ENCODE peak calls at places on chromosome 15, in nine cellular contexts. C is A549; A is esophagus squamous epithelium; X is cardiac muscle cell; F is mucosa of descending colon; U is body of pancreas; Y is skeletal muscle cell; R is effector memory CD4-positive, alpha-beta T cell; M is IMR-90. K is an unnamed sample.

GRCh38 chr15:31352911-31353811 is 26.5 kb downstream of the KLF13 start:
- DNase-seq in U (peak), C (no peak), R (no peak), A (no peak), F (peak), M (peak), Y (peak), X (peak), K (no peak)

GRCh38 chr15:55289011-55289572 is 521 bp downstream of the RAB27A start:
- DNase-seq in U (peak), A (no peak), X (peak), Y (no peak), F (peak), C (peak), R (peak), M (peak), K (peak)

GRCh38 chr15:86743283-86743903 is 663.7 kb downstream of the AGBL1 start:
- DNase-seq in X (peak), Y (no peak), F (peak), C (peak), A (no peak), M (no peak), U (peak), R (peak), K (no peak)

GRCh38 chr15:46344115-46344749 is 709.4 kb downstream of the SQOR start:
- DNase-seq in R (no peak), U (peak), Y (no peak), X (no peak), M (no peak), F (no peak), A (no peak), C (no peak), K (no peak)

GRCh38 chr15:47513496-47513895 is 203.8 kb upstream of the SEMA6D start:
- DNase-seq in Y (peak), X (no peak), A (no peak), M (no peak), F (no peak), C (no peak), R (no peak), U (no peak), K (no peak)

GRCh38 chr15:80970018-80970657 is 19.5 kb downstream of the MESD start:
- DNase-seq in Y (no peak), F (peak), U (peak), M (peak), C (peak), X (peak), R (peak), A (no peak), K (no peak)

GRCh38 chr15:39581501-39582285 is 814 bp downstream of the THBS1 start:
- DNase-seq in Y (no peak), A (no peak), X (peak), U (peak), R (no peak), M (peak), C (peak), F (peak), K (no peak)

GRCh38 chr15:49215768-49216739 is 46.0 kb downstream of the GALK2 start:
- DNase-seq in F (no peak), R (no peak), X (peak), M (no peak), C (no peak), Y (no peak), U (peak), A (no peak), K (no peak)

GRCh38 chr15:78205856-78206255 is 28.5 kb downstream of the ACSBG1 start:
- DNase-seq in F (no peak), X (no peak), C (no peak), R (no peak), A (no peak), U (peak), M (no peak), Y (no peak), K (peak)

GRCh38 chr15:101396484-101397261 is 92.8 kb downstream of the PCSK6 start:
- DNase-seq in U (no peak), C (no peak), X (no peak), F (no peak), A (no peak), R (no peak), M (no peak), Y (no peak), K (peak)

GRCh38 chr15:92118162-92118935 is 264.8 kb downstream of the SLCO3A1 start:
- DNase-seq in X (no peak), U (no peak), M (peak), R (no peak), Y (no peak), F (no peak), A (no peak), C (no peak), K (no peak)

GRCh38 chr15:60551147-60551780 is 72.3 kb upstream of the ICE2 start:
- DNase-seq in X (no peak), F (no peak), Y (no peak), U (no peak), C (no peak), R (no peak), A (no peak), M (no peak), K (no peak)

GRCh38 chr15:83733206-83733605 is 79.3 kb downstream of the ADAMTSL3 start:
- DNase-seq in A (no peak), Y (peak), R (no peak), X (no peak), U (no peak), F (no peak), C (peak), M (peak), K (no peak)

GRCh38 chr15:74812533-74812932 is at the start of gene LMAN1L:
- DNase-seq in C (no peak), R (no peak), A (no peak), F (no peak), Y (no peak), X (no peak), M (no peak), U (no peak), K (no peak)

GRCh38 chr15:80339601-80340000 is 64.6 kb upstream of the ARNT2 start:
- DNase-seq in Y (no peak), A (no peak), X (no peak), M (no peak), R (no peak), U (no peak), C (no peak), F (no peak), K (no peak)

GRCh38 chr15:77329202-77329601 is 90.7 kb downstream of the PEAK1 start:
- DNase-seq in M (no peak), U (no peak), C (no peak), Y (no peak), A (no peak), R (no peak), X (no peak), F (no peak), K (no peak)

GRCh38 chr15:78831229-78832207 is 20.3 kb upstream of the ADAMTS7 start:
- DNase-seq in U (no peak), X (no peak), M (no peak), C (no peak), A (no peak), Y (no peak), R (no peak), F (no peak), K (no peak)

GRCh38 chr15:63778800-63779199 is 54.9 kb downstream of the HERC1 start:
- DNase-seq in M (no peak), U (no peak), Y (no peak), X (no peak), A (no peak), C (no peak), R (no peak), F (no peak), K (no peak)

GRCh38 chr15:60155661-60156060 is 151.6 kb downstream of the FOXB1 start:
- DNase-seq in U (no peak), A (no peak), M (peak), R (no peak), F (no peak), X (no peak), Y (peak), C (no peak), K (no peak)

GRCh38 chr15:42020713-42021273 is at the start of gene PLA2G4E:
- DNase-seq in U (no peak), C (no peak), Y (no peak), M (no peak), R (no peak), F (no peak), A (no peak), X (no peak), K (peak)

GRCh38 chr15:59918994-59919951 is 84.8 kb upstream of the FOXB1 start:
- DNase-seq in R (no peak), C (peak), F (no peak), A (no peak), X (no peak), M (peak), Y (peak), U (no peak), K (no peak)

GRCh38 chr15:75049392-75049791 is 26.0 kb downstream of the PPCDC start:
- DNase-seq in C (no peak), X (no peak), R (no peak), Y (no peak), F (peak), A (no peak), U (peak), M (peak), K (no peak)

GRCh38 chr15:23052522-23052921 is 13.2 kb upstream of the TUBGCP5 start:
- DNase-seq in R (no peak), A (no peak), U (no peak), F (no peak), C (no peak), M (no peak), X (no peak), Y (no peak), K (no peak)

GRCh38 chr15:80836991-80837390 is 57.8 kb downstream of the CEMIP start:
- DNase-seq in M (no peak), R (no peak), F (no peak), C (no peak), Y (no peak), A (no peak), X (no peak), U (no peak), K (no peak)

GRCh38 chr15:45377630-45378148 is 655 bp downstream of the GATM start:
- DNase-seq in A (no peak), U (peak), R (no peak), M (no peak), Y (no peak), C (no peak), F (peak), X (peak), K (peak)

GRCh38 chr15:20348291-20348899 is 193.2 kb downstream of the GOLGA6L6 start:
- DNase-seq in C (no peak), Y (no peak), F (no peak), R (no peak), X (no peak), A (no peak), M (no peak), U (no peak), K (no peak)

GRCh38 chr15:43868412-43868811 is 41.6 kb downstream of the WDR76 start:
- DNase-seq in U (no peak), R (no peak), X (no peak), A (no peak), M (no peak), Y (no peak), C (no peak), F (no peak), K (no peak)

GRCh38 chr15:37015025-37015424 is 85.3 kb downstream of the MEIS2 start:
- DNase-seq in Y (no peak), X (peak), A (no peak), C (no peak), M (no peak), R (no peak), F (no peak), U (no peak), K (no peak)

GRCh38 chr15:87144775-87145174 is 1065.1 kb downstream of the AGBL1 start:
- DNase-seq in F (no peak), Y (no peak), M (peak), C (no peak), X (no peak), R (no peak), U (no peak), A (no peak), K (no peak)

GRCh38 chr15:77702211-77702957 is 69.7 kb upstream of the LINGO1 start:
- DNase-seq in F (peak), C (peak), Y (no peak), U (peak), R (no peak), A (no peak), X (peak), M (peak), K (no peak)

GRCh38 chr15:77993374-77993911 is 84.1 kb downstream of the TBC1D2B start:
- DNase-seq in F (no peak), R (no peak), U (no peak), A (no peak), X (no peak), Y (no peak), M (no peak), C (no peak), K (no peak)

GRCh38 chr15:85457392-85457968 is 77.1 kb downstream of the AKAP13 start:
- DNase-seq in F (no peak), R (no peak), M (no peak), C (no peak), A (no peak), U (no peak), Y (no peak), X (no peak), K (no peak)
- H3K4me3 ChIP-seq in F (no peak), R (no peak), M (no peak), C (no peak), A (no peak), U (no peak), Y (no peak), X (no peak), K (no peak)

GRCh38 chr15:53979051-53979788 is 979 bp downstream of the UNC13C start:
- DNase-seq in C (no peak), R (no peak), U (no peak), F (no peak), X (no peak), Y (no peak), M (no peak), A (no peak), K (no peak)

GRCh38 chr15:53976844-53977392 is 1.3 kb upstream of the UNC13C start:
- DNase-seq in C (no peak), R (no peak), U (no peak), F (no peak), Y (no peak), M (no peak), X (peak), A (no peak), K (no peak)

GRCh38 chr15:53974813-53975212 is 3.4 kb upstream of the UNC13C start:
- DNase-seq in A (no peak), Y (no peak), F (no peak), R (no peak), M (no peak), C (no peak), U (no peak), X (no peak), K (no peak)

GRCh38 chr15:53982281-53982680 is 4.0 kb downstream of the UNC13C start:
- DNase-seq in Y (no peak), C (no peak), F (no peak), M (no peak), A (no peak), X (no peak), R (no peak), U (no peak), K (no peak)

GRCh38 chr15:53978248-53978906 is at the start of gene UNC13C:
- DNase-seq in X (peak), R (no peak), U (peak), C (peak), F (peak), A (no peak), Y (no peak), M (no peak), K (no peak)
- H3K4me3 ChIP-seq in X (peak), R (no peak), U (no peak), C (peak), F (no peak), A (peak), Y (peak), M (no peak), K (peak)

DNA sequence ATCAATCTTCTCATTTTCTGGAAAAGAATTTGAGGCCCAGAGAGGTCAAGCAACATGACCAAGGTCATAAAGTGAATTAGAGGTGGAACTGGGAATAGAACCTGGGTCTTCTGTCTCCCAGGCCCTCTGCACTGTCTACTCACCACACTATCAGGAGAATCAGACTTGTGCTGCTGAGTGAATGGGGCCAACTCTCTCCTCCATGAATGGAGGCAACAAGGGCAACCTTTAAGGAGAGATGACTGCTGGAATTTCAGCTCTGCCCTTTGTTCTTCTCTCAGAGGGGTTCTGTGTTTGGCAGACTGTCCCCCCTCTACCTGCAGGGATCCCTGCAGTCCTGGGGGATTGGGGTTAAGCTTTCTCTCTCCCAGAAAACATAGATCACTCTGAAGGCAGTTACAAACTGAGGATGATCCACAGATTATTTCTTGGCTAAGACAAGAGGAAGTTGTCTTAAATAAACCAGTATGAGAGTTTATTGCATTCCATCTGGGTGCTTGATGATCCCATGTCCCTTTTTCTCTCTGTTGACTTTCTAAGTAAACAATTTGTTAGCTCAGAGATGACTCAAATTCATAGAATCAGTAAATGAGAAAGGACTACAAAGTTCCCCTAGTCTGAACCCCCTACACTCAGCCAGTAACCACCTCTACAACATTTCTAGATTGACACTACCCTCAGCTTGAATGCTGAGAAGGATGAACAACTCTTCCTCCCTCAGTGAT is 99.0 kb upstream of the LIPC start:
- DNase-seq in C (peak), F (peak), Y (peak), X (no peak), R (no peak), U (no peak), M (peak), A (no peak), K (no peak)
- H3K4me3 ChIP-seq in C (peak), F (no peak), Y (no peak), X (no peak), R (no peak), U (no peak), M (no peak), A (no peak), K (no peak)

DNA sequence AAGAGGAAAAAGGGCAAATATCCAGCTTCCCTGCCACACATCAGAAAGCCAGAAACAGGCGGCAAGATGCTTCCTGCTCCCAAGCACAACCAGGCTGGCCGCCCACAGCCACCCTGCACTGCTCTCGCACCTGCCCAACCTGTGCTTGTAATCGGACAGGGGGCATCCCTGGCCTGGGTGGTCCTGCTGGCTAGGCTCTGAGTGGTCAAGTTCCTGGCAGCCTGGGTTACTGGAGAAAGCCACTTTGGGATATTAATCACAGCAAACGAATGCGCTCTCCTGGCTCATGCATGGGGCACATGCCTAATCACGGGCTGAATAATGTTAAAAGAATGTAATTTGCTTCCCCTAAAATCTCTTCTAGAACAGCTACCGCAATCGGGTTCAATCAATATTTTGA is 442.4 kb downstream of the MCTP2 start:
- DNase-seq in C (no peak), Y (no peak), M (no peak), R (no peak), F (no peak), X (no peak), U (no peak), A (no peak), K (no peak)
- H3K4me3 ChIP-seq in C (no peak), Y (no peak), M (no peak), R (no peak), F (no peak), X (no peak), U (no peak), A (no peak), K (no peak)

GRCh38 chr15:93152264-93152884 is 63.4 kb upstream of the RGMA start:
- DNase-seq in U (no peak), C (no peak), A (no peak), F (peak), Y (no peak), X (no peak), M (no peak), R (peak), K (no peak)

GRCh38 chr15:93146601-93147000 is 57.6 kb upstream of the RGMA start:
- DNase-seq in Y (no peak), X (no peak), R (no peak), A (no peak), F (no peak), M (no peak), C (no peak), U (no peak), K (no peak)

GRCh38 chr15:93150910-93151309 is 61.9 kb upstream of the RGMA start:
- DNase-seq in X (no peak), A (no peak), M (no peak), F (peak), R (no peak), C (no peak), U (peak), Y (no peak), K (no peak)

GRCh38 chr15:93152951-93153350 is 63.9 kb upstream of the RGMA start:
- DNase-seq in F (peak), Y (no peak), M (no peak), C (no peak), U (peak), A (no peak), R (no peak), X (no peak), K (peak)

DNA sequence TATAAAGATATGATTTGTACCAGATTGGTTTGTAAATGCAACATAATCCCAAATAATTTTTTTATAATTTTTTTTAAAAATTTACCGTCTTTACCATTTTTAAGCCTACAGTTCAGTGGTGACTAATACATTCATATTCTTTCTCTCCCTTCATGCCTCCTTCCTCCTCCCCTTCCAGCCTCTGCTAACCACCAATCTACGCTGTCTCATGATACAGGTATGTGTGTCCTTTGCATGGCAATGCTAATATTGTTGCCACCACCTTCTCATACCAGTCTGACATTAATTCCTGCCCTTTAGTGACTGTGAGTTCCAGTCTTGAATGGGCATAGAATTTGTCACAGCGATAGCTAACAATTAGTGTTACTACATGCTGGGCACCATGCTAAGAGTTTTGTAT is 62.5 kb upstream of the RGMA start:
- DNase-seq in R (no peak), M (no peak), F (no peak), U (no peak), C (no peak), A (no peak), Y (no peak), X (no peak), K (no peak)
- H3K4me3 ChIP-seq in R (no peak), M (no peak), F (no peak), U (no peak), C (no peak), A (no peak), Y (no peak), X (no peak), K (no peak)

DNA sequence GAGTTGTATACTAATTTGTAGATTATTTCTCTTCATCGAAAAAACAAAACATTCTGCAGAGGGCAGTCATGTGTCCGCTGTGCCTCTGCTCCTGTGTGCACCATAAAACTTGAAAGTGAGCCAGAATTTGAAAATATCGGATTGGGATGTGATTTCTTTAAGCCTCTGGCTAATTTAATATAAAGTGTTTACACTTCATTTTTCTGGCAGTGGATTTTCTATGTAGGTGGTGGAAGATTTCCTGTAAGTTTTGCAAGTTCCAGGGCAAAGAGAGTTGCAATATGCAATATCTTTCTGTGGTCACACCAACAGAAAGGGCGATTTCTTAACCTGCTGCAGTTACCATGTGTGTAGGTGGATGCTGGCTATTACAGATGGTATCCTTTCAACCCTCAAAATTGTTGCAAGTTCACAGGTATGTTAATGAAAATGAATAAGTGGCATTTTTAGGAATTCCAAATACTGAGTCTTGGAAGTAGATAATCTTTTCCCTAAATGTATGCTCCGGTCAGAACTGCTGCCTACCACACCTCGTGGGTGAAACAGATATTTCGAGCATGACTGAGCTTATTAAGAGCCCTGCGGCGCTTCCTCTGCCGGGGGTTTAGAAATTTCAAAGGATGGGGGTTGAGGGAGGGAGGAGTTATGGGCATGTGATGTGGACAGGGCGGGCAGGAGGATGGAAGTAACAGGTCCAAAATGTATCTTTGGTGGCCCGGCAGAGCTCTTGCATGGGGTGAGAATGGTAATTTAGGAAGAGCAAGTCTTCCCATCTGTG is 134.0 kb downstream of the PGPEP1L start:
- DNase-seq in F (no peak), A (no peak), C (peak), U (no peak), X (no peak), R (no peak), Y (no peak), M (peak), K (no peak)
- H3K4me3 ChIP-seq in F (no peak), A (no peak), C (peak), U (no peak), X (no peak), R (no peak), Y (no peak), M (peak), K (no peak)

K was measured in suprapubic skin.